ENCODE peak calls at places on chromosomes 3 and 15, in ten cellular contexts. J is transverse colon, T is gastrocnemius medialis, F is lower lobe of right lung, D is small intestine, L is keratinocyte, Z is AG04450, N is A549, Y is astrocyte, C is heart right ventricle. P is an unnamed sample.

GRCh38 chr3:134309987-134310700 is 59.5 kb upstream of the RYK start:
- DNase-seq in T (no peak), L (no peak), C (no peak), D (peak), Y (no peak), F (peak), Z (no peak), J (peak), N (no peak), P (no peak)

GRCh38 chr3:33732394-33732793 is 14.3 kb upstream of the CLASP2 start:
- DNase-seq in F (no peak), N (no peak), J (no peak), Z (no peak), Y (no peak), C (no peak), D (no peak), T (no peak), L (no peak), P (no peak)

GRCh38 chr3:196159952-196160804 is 51.0 kb downstream of the ZDHHC19 start:
- DNase-seq in J (peak), F (peak), Z (no peak), C (no peak), N (no peak), D (peak), L (no peak), Y (peak), T (no peak), P (no peak)

GRCh38 chr15:45457641-45458539 is 64.7 kb downstream of the SLC30A4 start:
- DNase-seq in N (peak), J (peak), T (peak), C (peak), L (peak), Z (peak), D (peak), Y (peak), F (peak), P (peak)

GRCh38 chr15:40305281-40305680 is 2.5 kb downstream of the PLCB2 start:
- DNase-seq in Z (no peak), T (no peak), F (no peak), D (no peak), C (no peak), N (no peak), Y (no peak), J (no peak), L (no peak), P (no peak)

GRCh38 chr3:31378226-31378625 is 154.5 kb upstream of the STT3B start:
- DNase-seq in D (no peak), Z (no peak), F (no peak), N (no peak), J (no peak), C (no peak), L (no peak), Y (no peak), T (no peak), P (no peak)

GRCh38 chr15:36468746-36469145 is 110.7 kb upstream of the CDIN1 start:
- DNase-seq in L (peak), N (no peak), C (no peak), F (peak), Y (peak), J (no peak), D (no peak), T (no peak), Z (peak), P (no peak)

GRCh38 chr15:57792729-57793449 is 86.4 kb downstream of the POLR2M start:
- DNase-seq in J (peak), Y (no peak), T (no peak), D (peak), Z (no peak), N (no peak), L (no peak), F (no peak), C (no peak), P (no peak)

GRCh38 chr3:99929409-99930139 is 111.9 kb downstream of the CMSS1 start:
- DNase-seq in C (peak), Y (peak), L (peak), N (no peak), J (peak), T (peak), D (no peak), F (no peak), Z (no peak), P (no peak)

GRCh38 chr3:128473180-128473519 is 6.5 kb upstream of the DNAJB8 start:
- DNase-seq in Z (no peak), D (no peak), T (no peak), L (no peak), J (no peak), N (no peak), F (no peak), C (no peak), Y (no peak), P (no peak)

GRCh38 chr3:169387751-169388696 is 275.5 kb downstream of the MECOM start:
- DNase-seq in C (peak), L (no peak), Z (no peak), F (peak), Y (no peak), D (peak), J (peak), N (no peak), T (peak), P (no peak)

GRCh38 chr3:79086514-79086913 is 681.3 kb downstream of the ROBO1 start:
- DNase-seq in N (peak), D (peak), C (peak), Z (peak), J (peak), L (peak), Y (peak), T (peak), F (no peak), P (no peak)

GRCh38 chr15:58467121-58467721 is 35.4 kb downstream of the LIPC start:
- DNase-seq in L (no peak), F (no peak), J (no peak), N (no peak), Z (no peak), T (no peak), Y (peak), D (no peak), C (no peak), P (no peak)

DNA sequence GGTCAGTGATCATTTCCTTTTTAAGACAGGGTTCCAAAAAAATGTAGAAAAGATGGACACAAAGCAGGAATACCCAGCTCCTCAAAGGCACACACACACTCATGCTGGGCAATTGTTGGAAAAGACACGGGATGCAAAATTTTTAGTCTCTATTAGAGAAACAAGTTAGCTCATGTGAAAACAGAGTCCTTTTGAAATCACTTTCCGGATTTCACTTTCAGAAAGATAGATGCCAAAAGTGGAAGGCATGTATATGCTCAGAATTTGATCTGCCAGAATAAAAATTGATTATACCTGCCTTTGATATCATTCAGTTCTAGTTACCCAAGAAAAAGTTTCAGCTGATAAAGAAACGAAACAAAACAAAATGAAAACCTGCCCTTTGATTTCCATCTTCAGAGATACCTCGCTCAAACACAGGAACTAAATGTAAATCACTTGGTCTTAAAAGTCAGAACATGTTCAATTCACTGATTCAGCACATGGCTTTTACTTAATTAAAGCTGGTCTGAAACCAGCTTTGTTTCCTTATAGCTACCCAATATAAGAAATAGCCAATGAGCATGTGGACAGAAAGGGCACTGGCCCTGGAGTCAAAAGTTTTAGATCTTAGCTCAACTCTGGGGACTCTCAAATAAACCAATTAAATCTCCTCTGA is 52.8 kb downstream of the PLD1 start:
- DNase-seq in Z (no peak), T (no peak), C (no peak), D (no peak), L (no peak), N (no peak), F (no peak), Y (no peak), J (no peak), P (no peak)
- H3K4me3 ChIP-seq in Z (no peak), T (no peak), C (no peak), D (no peak), L (peak), N (no peak), F (no peak), Y (no peak), J (no peak), P (no peak)

DNA sequence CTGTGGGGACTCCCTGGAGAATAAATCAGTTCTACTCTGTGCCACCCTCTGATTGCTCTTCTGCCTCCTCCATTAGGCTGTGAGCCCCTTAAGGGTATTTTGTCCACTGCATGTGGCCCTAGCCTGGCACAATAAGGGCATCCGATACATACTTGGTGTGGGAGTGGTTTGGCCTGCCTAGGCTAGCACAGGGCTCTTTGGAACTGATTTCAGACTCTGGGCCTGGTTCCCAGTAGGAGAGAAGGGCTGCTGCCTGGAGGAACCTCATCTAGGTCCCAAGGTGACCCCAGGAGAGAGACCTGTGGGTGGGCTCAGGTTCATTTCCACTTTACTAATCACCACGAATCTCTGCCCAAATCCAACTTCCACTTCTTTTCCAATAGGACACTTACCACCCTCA is 5.3 kb upstream of the CTDSPL start:
- DNase-seq in D (no peak), Z (no peak), C (peak), F (no peak), T (no peak), J (no peak), L (no peak), N (no peak), Y (no peak), P (no peak)
- H3K27ac ChIP-seq in D (no peak), Z (no peak), C (peak), F (no peak), T (no peak), J (no peak), L (no peak), N (no peak), Y (no peak), P (no peak)

GRCh38 chr3:66393486-66394260 is 107.1 kb downstream of the LRIG1 start:
- DNase-seq in Y (peak), J (no peak), N (no peak), F (no peak), T (no peak), D (no peak), C (no peak), L (no peak), Z (no peak), P (peak)

GRCh38 chr3:66392512-66392911 is 108.3 kb downstream of the LRIG1 start:
- DNase-seq in Y (no peak), T (no peak), D (no peak), C (no peak), J (no peak), F (no peak), L (no peak), N (no peak), Z (no peak), P (no peak)

GRCh38 chr3:66394261-66395249 is 106.3 kb downstream of the LRIG1 start:
- DNase-seq in F (no peak), L (no peak), C (no peak), T (no peak), Z (no peak), Y (peak), N (no peak), J (no peak), D (no peak), P (no peak)

GRCh38 chr3:66395635-66396034 is 105.2 kb downstream of the LRIG1 start:
- DNase-seq in T (no peak), J (no peak), L (no peak), Y (no peak), Z (no peak), D (no peak), N (no peak), C (no peak), F (no peak), P (no peak)

DNA sequence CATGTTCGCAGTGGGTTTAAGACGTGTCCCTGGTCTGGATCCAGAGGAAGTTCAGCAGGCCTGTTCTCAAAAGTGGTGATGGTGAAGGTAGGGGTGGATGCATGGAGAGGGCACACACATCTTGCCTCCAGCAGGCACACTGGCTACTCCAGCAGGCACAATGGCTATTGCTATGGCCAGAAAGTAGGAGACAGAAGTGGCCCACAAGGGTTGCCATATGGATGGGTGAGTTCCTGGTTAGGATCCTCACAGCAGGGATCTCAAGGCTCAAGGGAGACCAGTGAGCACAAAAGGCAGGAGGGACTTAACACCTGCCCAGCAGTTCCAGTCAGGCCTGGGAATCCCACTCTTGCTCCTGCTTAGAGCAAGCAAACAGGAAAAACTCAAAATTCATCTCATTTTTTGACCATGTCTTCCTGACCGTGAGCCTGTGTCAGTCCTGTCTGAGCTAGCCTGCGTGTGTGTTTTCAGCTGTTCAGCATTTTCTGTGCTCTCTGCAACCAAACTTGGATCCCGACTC is 107.8 kb downstream of the LRIG1 start:
- DNase-seq in N (no peak), C (no peak), Y (no peak), D (no peak), L (no peak), Z (no peak), F (no peak), J (no peak), T (no peak), P (no peak)
- H3K4me3 ChIP-seq in N (no peak), C (peak), Y (no peak), D (no peak), L (no peak), Z (no peak), F (no peak), J (no peak), T (no peak), P (peak)

GRCh38 chr3:120560304-120561250 is 35.6 kb upstream of the NDUFB4 start:
- DNase-seq in Y (peak), J (no peak), C (no peak), D (no peak), F (no peak), L (no peak), N (no peak), T (no peak), Z (no peak), P (peak)
- H3K27ac ChIP-seq in Y (peak), J (peak), C (peak), D (no peak), F (peak), L (no peak), N (no peak), T (no peak), Z (peak), P (no peak)

GRCh38 chr3:159839561-159840379 is 148.9 kb upstream of the IL12A start:
- DNase-seq in J (no peak), Y (peak), L (no peak), Z (no peak), C (no peak), D (no peak), N (no peak), T (no peak), F (peak), P (no peak)
- H3K4me3 ChIP-seq in J (no peak), Y (peak), L (no peak), Z (no peak), C (peak), D (no peak), N (no peak), T (peak), F (peak), P (no peak)

GRCh38 chr15:99126195-99126594 is 21.3 kb downstream of the SYNM start:
- DNase-seq in F (peak), C (no peak), Y (no peak), T (no peak), N (no peak), Z (no peak), L (no peak), J (no peak), D (no peak), P (no peak)

GRCh38 chr15:99128411-99128810 is 23.5 kb downstream of the SYNM start:
- DNase-seq in N (no peak), Y (no peak), F (peak), C (no peak), J (no peak), T (no peak), L (no peak), D (no peak), Z (no peak), P (no peak)

GRCh38 chr15:99126930-99127329 is 22.1 kb downstream of the SYNM start:
- DNase-seq in F (peak), Y (no peak), C (no peak), N (no peak), Z (no peak), T (no peak), L (no peak), J (no peak), D (no peak), P (no peak)

GRCh38 chr15:99129644-99130043 is 24.8 kb downstream of the SYNM start:
- DNase-seq in N (no peak), C (no peak), L (no peak), J (no peak), D (no peak), F (no peak), T (no peak), Z (no peak), Y (no peak), P (no peak)

DNA sequence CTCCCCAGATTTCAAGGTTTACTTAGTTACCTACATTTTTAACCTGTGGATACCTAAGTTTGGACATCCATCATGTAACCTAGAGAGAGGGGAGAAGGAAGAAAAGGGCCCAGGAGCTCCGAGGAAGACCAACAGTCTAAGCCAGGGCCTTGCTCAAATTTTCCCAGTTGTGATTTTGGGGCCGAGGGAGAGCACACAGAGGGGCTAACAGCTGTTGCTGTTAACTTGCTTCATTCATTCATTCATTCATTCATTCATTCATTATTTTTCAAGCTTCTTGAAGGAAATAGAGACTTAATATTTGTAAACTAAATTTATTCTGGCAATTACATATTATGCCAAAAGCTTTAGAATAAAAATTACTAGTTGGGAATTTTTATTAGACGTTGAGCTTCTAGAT is 22.9 kb downstream of the SYNM start:
- DNase-seq in T (no peak), C (no peak), Y (no peak), D (no peak), F (no peak), L (no peak), J (no peak), N (no peak), Z (no peak), P (no peak)
- H3K27ac ChIP-seq in T (peak), C (no peak), Y (no peak), D (no peak), F (no peak), L (no peak), J (peak), N (no peak), Z (no peak), P (no peak)

P was measured in CD8-positive, alpha-beta memory T cell.